ENCODE peak calls at places on chromosomes 7 and 10, in seven cellular contexts. I, Y, F, A, K, J and T are unnamed samples.

GRCh38 chr10:13862541-13863233 is 275.9 kb downstream of the PRPF18 start:
- DNase-seq in I (no peak), Y (no peak), F (no peak), A (no peak), K (no peak), J (no peak), T (peak)

GRCh38 chr7:151893405-151893923 is 16.5 kb upstream of the PRKAG2 start:
- DNase-seq in I (no peak), Y (no peak), F (no peak), A (no peak), K (no peak), J (no peak), T (no peak)

GRCh38 chr10:92972066-92972870 is 88.3 kb upstream of the CYP26C1 start:
- DNase-seq in I (peak), Y (no peak), F (no peak), A (peak), K (no peak), J (peak), T (no peak)

GRCh38 chr10:60427709-60428386 is 38.2 kb upstream of the ANK3 start:
- DNase-seq in I (no peak), Y (no peak), F (no peak), A (peak), K (no peak), J (peak), T (no peak)

GRCh38 chr10:61939575-61940301 is 38.2 kb downstream of the ARID5B start:
- DNase-seq in I (no peak), Y (no peak), F (no peak), A (peak), K (no peak), J (peak), T (no peak)

GRCh38 chr7:107816053-107816566 is 13.1 kb upstream of the SLC26A3 start:
- DNase-seq in I (no peak), Y (no peak), F (no peak), A (peak), K (no peak), J (no peak), T (no peak)

GRCh38 chr7:45923290-45923689 is 2.2 kb upstream of the IGFBP3 start:
- DNase-seq in I (peak), Y (peak), F (peak), A (peak), K (peak), J (peak), T (peak)

GRCh38 chr10:31467791-31468535 is 148.9 kb downstream of the ZEB1 start:
- DNase-seq in I (no peak), Y (peak), F (no peak), A (peak), K (no peak), J (peak), T (no peak)

GRCh38 chr7:87341441-87341840 is 4.0 kb upstream of the CROT start:
- DNase-seq in I (no peak), Y (no peak), F (no peak), A (no peak), K (no peak), J (no peak), T (no peak)

GRCh38 chr7:123929620-123930019 is 4.6 kb downstream of the SPAM1 start:
- DNase-seq in I (no peak), Y (no peak), F (no peak), A (no peak), K (no peak), J (no peak), T (no peak)

GRCh38 chr7:87797798-87798403 is 78.3 kb downstream of the SLC25A40 start:
- DNase-seq in I (peak), Y (no peak), F (peak), A (peak), K (peak), J (peak), T (peak)

GRCh38 chr7:105693576-105693975 is 112.3 kb upstream of the EFCAB10 start:
- DNase-seq in I (no peak), Y (no peak), F (no peak), A (no peak), K (no peak), J (no peak), T (no peak)

GRCh38 chr7:63900394-63901203 is 98.0 kb upstream of the ZNF722 start:
- DNase-seq in I (no peak), Y (peak), F (peak), A (peak), K (peak), J (peak), T (peak)

GRCh38 chr7:106041140-106041717 is 70.9 kb downstream of the SYPL1 start:
- DNase-seq in I (peak), Y (no peak), F (peak), A (peak), K (peak), J (peak), T (no peak)

GRCh38 chr10:103929396-103929921 is 11.5 kb upstream of the STN1 start:
- DNase-seq in I (no peak), Y (no peak), F (no peak), A (no peak), K (no peak), J (no peak), T (no peak)

GRCh38 chr7:7416031-7416968 is 119.4 kb downstream of the COL28A1 start:
- DNase-seq in I (no peak), Y (no peak), F (no peak), A (peak), K (no peak), J (peak), T (no peak)

GRCh38 chr7:34523233-34523918 is 134.6 kb upstream of the NPSR1 start:
- DNase-seq in I (peak), Y (no peak), F (no peak), A (peak), K (no peak), J (peak), T (no peak)

GRCh38 chr7:27201231-27202017 is 1.5 kb upstream of the HOXA13 start:
- DNase-seq in I (no peak), Y (no peak), F (no peak), A (peak), K (no peak), J (no peak), T (peak)

GRCh38 chr10:7239312-7239985 is 171.4 kb downstream of the SFMBT2 start:
- DNase-seq in I (no peak), Y (no peak), F (no peak), A (no peak), K (no peak), J (no peak), T (no peak)

GRCh38 chr10:1957057-1957456 is 219.7 kb upstream of the ADARB2 start:
- DNase-seq in I (peak), Y (no peak), F (no peak), A (no peak), K (no peak), J (no peak), T (no peak)

GRCh38 chr7:139871820-139872219 is 42.8 kb downstream of the TBXAS1 start:
- DNase-seq in I (no peak), Y (no peak), F (no peak), A (peak), K (no peak), J (no peak), T (no peak)

GRCh38 chr10:127534511-127534910 is 14.6 kb upstream of the NPS start:
- DNase-seq in I (no peak), Y (no peak), F (no peak), A (no peak), K (no peak), J (no peak), T (no peak)

GRCh38 chr7:43248961-43249807 is 136.7 kb downstream of the HECW1 start:
- DNase-seq in I (peak), Y (no peak), F (peak), A (peak), K (no peak), J (peak), T (no peak)

GRCh38 chr10:95214793-95215192 is 20.8 kb downstream of the ACSM6 start:
- DNase-seq in I (no peak), Y (no peak), F (no peak), A (peak), K (peak), J (peak), T (no peak)

GRCh38 chr10:77081411-77082010 is 556.1 kb downstream of the KCNMA1 start:
- DNase-seq in I (no peak), Y (no peak), F (no peak), A (no peak), K (no peak), J (no peak), T (no peak)

GRCh38 chr7:4764402-4765007 is 10.9 kb upstream of the AP5Z1 start:
- DNase-seq in I (no peak), Y (peak), F (no peak), A (no peak), K (no peak), J (no peak), T (no peak)

GRCh38 chr10:5559642-5560141 is 34.9 kb downstream of the CALML3 start:
- DNase-seq in I (no peak), Y (no peak), F (no peak), A (peak), K (no peak), J (no peak), T (no peak)

GRCh38 chr10:92914478-92915066 is 66.3 kb downstream of the EXOC6 start:
- DNase-seq in I (peak), Y (no peak), F (peak), A (peak), K (peak), J (peak), T (peak)

GRCh38 chr7:156473476-156474240 is 166.9 kb upstream of the RNF32 start:
- DNase-seq in I (peak), Y (no peak), F (peak), A (peak), K (no peak), J (peak), T (peak)

GRCh38 chr7:45021604-45022296 is 21.7 kb downstream of the CCM2 start:
- DNase-seq in I (no peak), Y (no peak), F (no peak), A (peak), K (no peak), J (peak), T (no peak)

GRCh38 chr7:76262683-76263402 is 39.6 kb upstream of the HSPB1 start:
- DNase-seq in I (peak), Y (peak), F (peak), A (peak), K (peak), J (peak), T (peak)

GRCh38 chr7:47941136-47941844 is 7.0 kb downstream of the PKD1L1 start:
- DNase-seq in I (no peak), Y (no peak), F (no peak), A (peak), K (no peak), J (peak), T (no peak)

GRCh38 chr10:129033790-129034272 is 433.2 kb upstream of the MGMT start:
- DNase-seq in I (no peak), Y (no peak), F (no peak), A (no peak), K (no peak), J (no peak), T (no peak)

GRCh38 chr10:98316661-98317060 is 48.7 kb upstream of the LOXL4 start:
- DNase-seq in I (no peak), Y (no peak), F (no peak), A (peak), K (no peak), J (peak), T (no peak)

GRCh38 chr7:45978010-45978681 is 57.1 kb upstream of the IGFBP3 start:
- DNase-seq in I (peak), Y (no peak), F (no peak), A (peak), K (no peak), J (peak), T (no peak)

GRCh38 chr7:77687100-77687746 is 9.0 kb upstream of the RSBN1L start:
- DNase-seq in I (no peak), Y (no peak), F (no peak), A (peak), K (no peak), J (peak), T (no peak)

GRCh38 chr10:126439947-126440346 is 51.7 kb upstream of the ADAM12 start:
- DNase-seq in I (no peak), Y (no peak), F (no peak), A (no peak), K (no peak), J (peak), T (no peak)

GRCh38 chr10:37146443-37146842 is 21.0 kb downstream of the ANKRD30A start:
- DNase-seq in I (no peak), Y (no peak), F (no peak), A (no peak), K (no peak), J (no peak), T (no peak)

GRCh38 chr7:73521636-73522080 is 435 bp downstream of the BAZ1B start:
- DNase-seq in I (no peak), Y (peak), F (peak), A (peak), K (peak), J (peak), T (no peak)

GRCh38 chr7:149422914-149423285 is 38.0 kb downstream of the ZNF777 start:
- DNase-seq in I (no peak), Y (peak), F (no peak), A (no peak), K (no peak), J (no peak), T (no peak)